ENCODE peak calls at places on chromosomes 1 and 21, in five cellular contexts. E is ACHN; G is GM19239; R is CD4-positive, alpha-beta T cell; I is GM10248. H is an unnamed sample.

GRCh38 chr1:104991702-104992101 is 1242.0 kb downstream of the AMY1C start:
- DNase-seq in G (no peak), R (no peak), I (no peak), E (peak; percentile 1), H (no peak)

GRCh38 chr1:175385316-175385715 is 192.7 kb upstream of the KIAA0040 start:
- DNase-seq in E (no peak), R (no peak), G (no peak), I (no peak), H (no peak)

GRCh38 chr21:43865471-43866181 is 603 bp downstream of the AGPAT3 start:
- DNase-seq in I (peak; percentile 70), E (peak; percentile 40), G (peak; percentile 85), R (peak; percentile 45), H (no peak)

GRCh38 chr21:43876605-43877004 is 11.6 kb downstream of the AGPAT3 start:
- DNase-seq in E (no peak), G (no peak), R (no peak), I (no peak), H (no peak)

GRCh38 chr1:15337656-15338402 is 71.9 kb upstream of the EFHD2 start:
- DNase-seq in R (no peak), E (peak; percentile 50), I (no peak), G (no peak), H (no peak)

GRCh38 chr1:81757398-81758020 is 43.2 kb upstream of the ADGRL2 start:
- DNase-seq in E (no peak), G (no peak), R (no peak), I (no peak), H (no peak)

GRCh38 chr1:19044975-19045831 is 88.7 kb upstream of the IFFO2 start:
- DNase-seq in G (no peak), E (no peak), R (no peak), I (no peak), H (no peak)

GRCh38 chr1:150537732-150538684 is 11.2 kb upstream of the ADAMTSL4 start:
- DNase-seq in R (no peak), E (peak; percentile 77), G (no peak), I (no peak), H (no peak)

GRCh38 chr1:221781102-221781744 is 39.3 kb upstream of the DUSP10 start:
- DNase-seq in I (no peak), E (no peak), G (no peak), R (no peak), H (no peak)

GRCh38 chr1:182215797-182216196 is 154.3 kb upstream of the ZNF648 start:
- DNase-seq in R (no peak), I (no peak), E (no peak), G (no peak), H (no peak)

GRCh38 chr1:245155186-245156040 is 628 bp downstream of the KIF26B start:
- DNase-seq in E (peak; percentile 63), G (peak; percentile 22), R (no peak), I (peak; percentile 26), H (peak; percentile 3)

GRCh38 chr1:97243973-97244560 is 522.5 kb downstream of the PTBP2 start:
- DNase-seq in G (no peak), R (no peak), E (peak; percentile 13), I (no peak), H (no peak)

GRCh38 chr1:14412235-14412634 is 186.2 kb upstream of the KAZN start:
- DNase-seq in R (no peak), I (no peak), E (no peak), G (no peak), H (no peak)

GRCh38 chr1:159473335-159473734 is 33.8 kb downstream of the OR10J1 start:
- DNase-seq in G (no peak), E (no peak), I (no peak), R (no peak), H (no peak)

GRCh38 chr1:32028746-32029145 is 15.1 kb downstream of the KHDRBS1 start:
- DNase-seq in E (peak; percentile 6), G (no peak), I (no peak), R (no peak), H (no peak)

GRCh38 chr1:205118810-205119209 is 3.0 kb downstream of the RBBP5 start:
- DNase-seq in G (no peak), E (no peak), R (no peak), I (no peak), H (no peak)

GRCh38 chr1:9250586-9251381 is 16.2 kb downstream of the H6PD start:
- DNase-seq in G (no peak), I (no peak), E (no peak), R (no peak), H (no peak)

GRCh38 chr1:25657121-25657521 is 40.5 kb downstream of the MAN1C1 start:
- DNase-seq in R (no peak), G (no peak), I (no peak), E (no peak), H (peak; percentile 15)

GRCh38 chr1:16145030-16145987 is 10.6 kb downstream of the EPHA2 start:
- DNase-seq in E (peak; percentile 87), I (no peak), R (no peak), G (no peak), H (no peak)

GRCh38 chr1:241834733-241835377 is 13.1 kb upstream of the EXO1 start:
- DNase-seq in I (no peak), R (no peak), E (peak; percentile 65), G (no peak), H (no peak)

GRCh38 chr1:207863893-207864535 is 46.9 kb downstream of the CD34 start:
- DNase-seq in E (no peak), R (peak; percentile 40), I (peak; percentile 63), G (peak; percentile 46), H (peak; percentile 33)

GRCh38 chr1:16224472-16224871 is 12.0 kb upstream of the ARHGEF19 start:
- DNase-seq in G (no peak), E (no peak), I (no peak), R (no peak), H (no peak)

GRCh38 chr1:75708910-75709309 is 15.6 kb upstream of the ACADM start:
- DNase-seq in E (no peak), R (no peak), I (no peak), G (no peak), H (no peak)

GRCh38 chr1:10692401-10693021 is 103.9 kb downstream of the CASZ1 start:
- DNase-seq in R (peak; percentile 62), E (peak; percentile 40), I (peak; percentile 81), G (peak; percentile 82), H (peak; percentile 66)

H was measured in stimulated activated naive B cell treated with anti-CD40 and anti-IgM and Interleukin-4, amounts not matched to agents 10 μg/mL and 1 μg/mL and 100 μg/mL, for 72 hours.